ENCODE peak calls at places on chromosomes 6 and 20, in nine cellular contexts. X, G, W, M, P, F, V, Q and T are unnamed samples.

GRCh38 chr20:51934301-51935002 is 132.1 kb upstream of the SALL4 start:
- DNase-seq in X (no peak), G (no peak), W (no peak), M (no peak), P (no peak), F (no peak), V (no peak), Q (peak; percentile 81), T (no peak)

GRCh38 chr6:42374027-42374669 is 77.6 kb downstream of the TRERF1 start:
- DNase-seq in X (no peak), G (no peak), W (no peak), M (no peak), P (no peak), F (no peak), V (no peak), Q (no peak), T (no peak)

GRCh38 chr6:79544299-79544927 is 7.2 kb upstream of the LCA5 start:
- DNase-seq in X (no peak), G (no peak), W (no peak), M (no peak), P (no peak), F (no peak), V (peak; percentile 10), Q (no peak), T (no peak)

GRCh38 chr6:101489456-101489855 is 95.9 kb downstream of the GRIK2 start:
- DNase-seq in X (no peak), G (no peak), W (no peak), M (no peak), P (no peak), F (no peak), V (no peak), Q (no peak), T (no peak)

GRCh38 chr6:21331221-21331620 is 262.3 kb upstream of the SOX4 start:
- DNase-seq in X (no peak), G (peak; percentile 9), W (no peak), M (no peak), P (no peak), F (no peak), V (no peak), Q (no peak), T (no peak)

GRCh38 chr20:53739799-53740785 is 146.5 kb upstream of the ZNF217 start:
- DNase-seq in X (no peak), G (no peak), W (peak; percentile 63), M (no peak), P (no peak), F (no peak), V (peak; percentile 3), Q (no peak), T (no peak)

GRCh38 chr20:23782366-23782983 is 31.7 kb upstream of the CST1 start:
- DNase-seq in X (no peak), G (no peak), W (peak; percentile 38), M (peak; percentile 22), P (no peak), F (peak; percentile 44), V (peak; percentile 26), Q (peak; percentile 29), T (no peak)

GRCh38 chr6:125587624-125588023 is 161.8 kb upstream of the HEY2 start:
- DNase-seq in X (no peak), G (no peak), W (no peak), M (no peak), P (no peak), F (no peak), V (no peak), Q (no peak), T (no peak)

DNA sequence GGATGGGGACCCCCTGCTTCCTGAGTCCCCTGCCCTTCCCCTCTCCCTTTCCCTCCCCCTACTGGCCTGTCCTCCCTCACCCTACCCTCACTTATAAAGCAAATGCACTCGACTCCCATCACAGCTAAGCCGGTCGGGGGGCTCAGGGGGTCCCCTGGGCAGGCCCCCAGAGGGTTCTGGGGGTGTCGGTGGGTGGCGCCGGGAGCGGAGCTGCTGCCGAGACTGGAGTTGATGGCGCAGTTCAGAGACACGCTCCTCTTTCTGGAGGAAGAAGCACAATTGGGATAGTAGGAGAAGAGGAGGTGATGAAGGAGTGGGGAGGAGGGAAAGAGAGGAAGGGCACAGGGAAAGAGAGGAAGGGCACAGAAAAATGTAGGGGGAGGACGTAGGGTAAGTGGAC is 18.5 kb downstream of the OR2H2 start:
- DNase-seq in X (no peak), G (no peak), W (no peak), M (no peak), P (no peak), F (no peak), V (no peak), Q (no peak), T (no peak)
- H3K36me3 ChIP-seq in X (peaks cover 30% of the 10 kb centered on the region), G (no peaks in the 10 kb centered on the region), W (peaks cover 4% of the 10 kb centered on the region), M (no peaks in the 10 kb centered on the region), P (no peaks in the 10 kb centered on the region), F (no peaks in the 10 kb centered on the region), V (peaks cover 38% of the 10 kb centered on the region), Q (peaks cover 24% of the 10 kb centered on the region), T (no peaks in the 10 kb centered on the region)

DNA sequence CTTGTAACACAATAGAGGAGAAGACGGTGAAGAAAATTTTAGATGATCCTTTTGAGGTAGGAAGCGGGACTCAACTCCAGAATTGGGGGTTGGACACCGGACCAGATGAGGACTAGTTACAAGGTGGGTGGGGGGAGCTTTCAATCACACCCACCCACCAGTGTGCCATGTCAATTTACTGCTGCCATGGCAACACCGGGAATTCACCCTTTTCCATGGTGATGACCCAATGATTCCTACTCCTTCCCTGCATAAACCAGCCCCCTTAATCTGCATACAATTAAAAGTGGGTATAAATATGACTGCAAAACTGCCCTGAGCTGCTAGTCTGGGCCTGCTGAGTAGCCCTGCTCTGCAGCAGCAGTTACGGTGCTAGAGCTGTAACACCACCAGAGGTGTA is 14.7 kb downstream of the RAD21L1 start:
- DNase-seq in X (no peak), G (no peak), W (no peak), M (no peak), P (no peak), F (no peak), V (no peak), Q (no peak), T (no peak)
- H3K4me3 ChIP-seq in X (no peak overlapping the region), G (no peak overlapping the region), W (no peak overlapping the region), M (no peak overlapping the region), P (no peak overlapping the region), F (no peak overlapping the region), V (no peak overlapping the region), Q (no peak overlapping the region), T (no peak overlapping the region)

DNA sequence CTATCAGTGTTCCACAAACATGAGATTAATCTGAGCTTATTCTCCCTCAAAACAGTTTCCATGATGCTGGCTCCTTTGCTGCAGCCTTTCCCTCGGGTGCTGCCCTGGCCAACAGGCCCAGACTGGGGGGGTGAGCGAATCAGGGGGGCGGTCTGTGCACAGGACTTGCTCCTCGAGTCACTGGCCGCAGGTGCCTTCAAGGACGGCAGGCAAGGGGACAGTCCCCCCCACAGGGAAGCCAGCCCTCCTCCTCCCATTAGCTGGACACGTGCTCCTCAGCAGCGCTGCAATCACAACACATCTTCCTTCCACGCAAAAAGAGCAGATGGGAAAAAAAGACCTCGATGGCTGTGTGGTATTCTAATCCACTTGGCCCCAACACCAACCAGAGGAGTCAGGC is 10.0 kb downstream of the YTHDF1 start:
- DNase-seq in X (no peak), G (no peak), W (no peak), M (no peak), P (no peak), F (no peak), V (no peak), Q (no peak), T (no peak)
- H3K36me3 ChIP-seq in X (peaks cover 76% of the 10 kb centered on the region), G (peaks cover 5% of the 10 kb centered on the region), W (peaks cover 36% of the 10 kb centered on the region), M (no peaks in the 10 kb centered on the region), P (no peaks in the 10 kb centered on the region), F (no peaks in the 10 kb centered on the region), V (peaks cover 40% of the 10 kb centered on the region), Q (peaks cover 64% of the 10 kb centered on the region), T (no peaks in the 10 kb centered on the region)

GRCh38 chr6:157762636-157763035 is 60.4 kb upstream of the SNX9 start:
- DNase-seq in X (no peak), G (no peak), W (no peak), M (no peak), P (no peak), F (no peak), V (no peak), Q (peak; percentile 39), T (no peak)
- H3K4me3 ChIP-seq in X (no peak overlapping the region), G (no peak overlapping the region), W (no peak overlapping the region), M (no peak overlapping the region), P (no peak overlapping the region), F (no peak overlapping the region), V (no peak overlapping the region), Q (no peak overlapping the region), T (no peak overlapping the region)

DNA sequence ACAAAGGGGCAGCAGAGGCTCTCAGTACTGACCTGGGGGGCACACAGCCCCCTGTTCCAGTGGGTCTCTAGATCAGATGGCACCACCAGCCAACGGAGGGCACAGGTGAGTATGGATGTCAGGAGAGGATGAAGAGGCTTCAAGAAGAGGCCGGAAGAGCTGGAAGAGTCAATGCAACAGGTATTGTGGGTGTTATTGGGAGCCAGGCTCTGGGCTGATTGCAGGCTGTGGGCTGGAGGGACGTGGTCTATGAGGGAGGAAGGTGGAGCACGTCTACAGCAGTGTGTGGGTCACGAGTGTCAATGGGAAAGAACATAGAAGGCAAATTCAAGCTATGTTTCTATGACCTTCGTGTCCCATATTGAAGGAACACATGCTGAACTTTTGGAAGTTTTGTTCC is 18.8 kb upstream of the TAGAP start:
- DNase-seq in X (no peak), G (no peak), W (no peak), M (no peak), P (no peak), F (no peak), V (no peak), Q (no peak), T (no peak)
- H3K36me3 ChIP-seq in X (no peaks in the 10 kb centered on the region), G (no peaks in the 10 kb centered on the region), W (no peaks in the 10 kb centered on the region), M (no peaks in the 10 kb centered on the region), P (no peaks in the 10 kb centered on the region), F (no peaks in the 10 kb centered on the region), V (no peaks in the 10 kb centered on the region), Q (no peaks in the 10 kb centered on the region), T (no peaks in the 10 kb centered on the region)

GRCh38 chr6:168601101-168601500 is 160.1 kb downstream of the SMOC2 start:
- DNase-seq in X (no peak), G (no peak), W (no peak), M (no peak), P (no peak), F (no peak), V (no peak), Q (no peak), T (no peak)
- H3K4me3 ChIP-seq in X (no peak overlapping the region), G (no peak overlapping the region), W (no peak overlapping the region), M (no peak overlapping the region), P (no peak overlapping the region), F (no peak overlapping the region), V (no peak overlapping the region), Q (no peak overlapping the region), T (no peak overlapping the region)